ENCODE peak calls at places on chromosomes 2 and 18, in six cellular contexts. T, O, I, R, Y and Z are unnamed samples.

GRCh38 chr2:44848026-44848425 is 93.5 kb upstream of the SIX3 start:
- DNase-seq in R (no peak), O (no peak), Y (no peak), T (no peak), I (no peak), Z (no peak)

GRCh38 chr18:48629730-48630324 is 91.0 kb downstream of the CTIF start:
- DNase-seq in R (peak; percentile 98), I (peak; percentile 98), T (no peak), Y (no peak), O (peak; percentile 95), Z (no peak)

GRCh38 chr2:239920616-239921365 is 104.4 kb downstream of the NDUFA10 start:
- DNase-seq in O (no peak), R (no peak), T (peak; percentile 57), Y (no peak), I (no peak), Z (no peak)

GRCh38 chr18:49531678-49532153 is 30.1 kb upstream of the LIPG start:
- DNase-seq in T (no peak), Y (no peak), R (no peak), I (no peak), O (peak; percentile 74), Z (no peak)

GRCh38 chr18:2218101-2218500 is 353.2 kb downstream of the METTL4 start:
- DNase-seq in Y (no peak), O (no peak), I (no peak), T (no peak), R (no peak), Z (no peak)

GRCh38 chr2:67234443-67234842 is 162.7 kb upstream of the ETAA1 start:
- DNase-seq in I (peak; percentile 37), O (peak; percentile 76), Y (no peak), T (no peak), R (no peak), Z (no peak)

GRCh38 chr2:101486258-101486701 is 11.4 kb upstream of the RFX8 start:
- DNase-seq in I (no peak), Y (no peak), O (no peak), R (no peak), T (no peak), Z (no peak)

GRCh38 chr18:48599391-48599790 is 60.6 kb downstream of the CTIF start:
- DNase-seq in I (no peak), R (no peak), T (no peak), Y (no peak), O (peak; percentile 24), Z (no peak)

GRCh38 chr2:203252851-203253250 is 14.0 kb downstream of the CYP20A1 start:
- DNase-seq in O (no peak), R (no peak), Y (no peak), I (no peak), T (no peak), Z (no peak)

GRCh38 chr18:63078471-63078870 is 241.1 kb downstream of the BCL2 start:
- DNase-seq in I (no peak), R (no peak), T (no peak), Y (no peak), O (no peak), Z (no peak)

GRCh38 chr2:150167711-150168110 is 319.8 kb downstream of the RND3 start:
- DNase-seq in R (no peak), O (peak; percentile 63), Y (no peak), I (peak; percentile 47), T (no peak), Z (no peak)

GRCh38 chr2:234805826-234806225 is 146.0 kb upstream of the SH3BP4 start:
- DNase-seq in R (no peak), Y (no peak), I (no peak), T (no peak), O (no peak), Z (no peak)

GRCh38 chr2:98483257-98483861 is 38.7 kb downstream of the INPP4A start:
- DNase-seq in O (no peak), Y (no peak), T (no peak), R (no peak), I (no peak), Z (no peak)

GRCh38 chr2:189144700-189145211 is 34.8 kb downstream of the COL5A2 start:
- DNase-seq in R (no peak), T (no peak), I (peak; percentile 64), O (peak; percentile 61), Y (no peak), Z (no peak)

GRCh38 chr18:57220485-57220884 is 73.6 kb downstream of the BOD1L2 start:
- DNase-seq in R (no peak), T (no peak), Y (no peak), O (no peak), I (no peak), Z (no peak)

GRCh38 chr2:44934962-44935853 is 6.3 kb upstream of the SIX3 start:
- DNase-seq in Y (no peak), R (no peak), T (no peak), O (no peak), I (no peak), Z (no peak)

GRCh38 chr2:68000170-68000825 is 62.5 kb downstream of the C1D start:
- DNase-seq in Y (no peak), I (no peak), R (no peak), T (no peak), O (peak; percentile 14), Z (no peak)

GRCh38 chr2:124836415-124836814 is 811.3 kb downstream of the CNTNAP5 start:
- DNase-seq in T (no peak), R (no peak), I (peak; percentile 52), Y (no peak), O (peak; percentile 73), Z (no peak)

GRCh38 chr18:62186656-62187542 is at the start of the genes PIGN and RELCH:
- DNase-seq in I (peak; percentile 94), O (peak; percentile 99), Y (peak; percentile 85), T (peak; percentile 97), R (peak; percentile 85), Z (peak; percentile 93)

GRCh38 chr2:67240507-67240906 is 156.6 kb upstream of the ETAA1 start:
- DNase-seq in O (peak; percentile 76), I (no peak), Y (no peak), T (no peak), R (no peak), Z (no peak)

GRCh38 chr2:24021122-24021998 is 11.5 kb downstream of the MFSD2B start:
- DNase-seq in I (no peak), O (no peak), T (peak; percentile 27), R (no peak), Y (no peak), Z (no peak)

GRCh38 chr18:12862467-12862866 is 21.6 kb downstream of the PTPN2 start:
- DNase-seq in O (no peak), I (no peak), T (no peak), R (no peak), Y (no peak), Z (no peak)

GRCh38 chr2:157439792-157440186 is 4.1 kb downstream of the CYTIP start:
- DNase-seq in O (no peak), I (no peak), R (no peak), T (no peak), Y (no peak), Z (no peak)

GRCh38 chr2:42928692-42929576 is 136.6 kb upstream of the HAAO start:
- DNase-seq in T (no peak), Y (no peak), I (no peak), O (peak; percentile 61), R (no peak), Z (no peak)

GRCh38 chr18:24055009-24055804 is 40.7 kb downstream of the TTC39C start:
- DNase-seq in T (no peak), R (no peak), I (no peak), O (no peak), Y (no peak), Z (no peak)

GRCh38 chr2:182550234-182550633 is 123.4 kb upstream of the PDE1A start:
- DNase-seq in O (no peak), Y (no peak), R (no peak), T (no peak), I (no peak), Z (no peak)

GRCh38 chr2:232528746-232529445 is 2.9 kb downstream of the CHRND start:
- DNase-seq in R (no peak), O (no peak), T (peak; percentile 44), Y (no peak), I (no peak), Z (no peak)

DNA sequence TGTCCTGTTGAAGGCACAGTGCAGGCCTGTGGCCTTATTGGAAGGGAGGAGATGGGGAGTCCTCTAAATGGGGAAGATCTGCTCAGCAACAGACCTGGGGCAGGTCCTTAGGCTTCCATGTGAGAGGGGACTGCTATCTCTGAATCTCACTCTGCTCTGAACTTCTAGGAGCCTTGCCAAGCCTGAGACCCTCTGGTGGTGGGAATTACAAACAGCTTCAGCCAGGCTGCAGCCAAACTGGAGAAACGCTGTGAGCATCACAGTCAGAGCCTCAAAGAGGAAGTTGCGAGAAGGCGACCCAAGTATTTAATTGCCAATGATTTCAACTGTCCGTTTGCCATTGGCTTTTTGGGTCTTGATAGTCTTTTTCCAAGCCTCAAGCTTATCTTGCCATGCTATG is 66.8 kb upstream of the MC2R start:
- DNase-seq in T (peak; percentile 52), I (no peak), R (no peak), Y (no peak), O (no peak), Z (no peak)
- TF ChIP-seq CTCF in T (peak; percentile 39), I (no peak), R (no peak), Y (no peak), O (no peak), Z (peak; percentile 48)

GRCh38 chr18:39841133-39842041 is 2113.6 kb upstream of the PIK3C3 start:
- DNase-seq in T (no peak), I (peak; percentile 8), R (no peak), Y (no peak), O (peak; percentile 69), Z (peak; percentile 20)
- TF ChIP-seq CTCF in T (no peak), I (peak; percentile 62), R (peak; percentile 65), Y (no peak), O (peak; percentile 55), Z (peak; percentile 46)

GRCh38 chr2:178677599-178677998 is 129.6 kb downstream of the TTN start:
- DNase-seq in T (no peak), I (no peak), O (no peak), Y (no peak), R (no peak), Z (no peak)

GRCh38 chr2:178679891-178680290 is 127.3 kb downstream of the TTN start:
- DNase-seq in O (no peak), Y (no peak), R (no peak), T (no peak), I (no peak), Z (no peak)

GRCh38 chr2:178676046-178676445 is 131.2 kb downstream of the TTN start:
- DNase-seq in O (no peak), I (no peak), R (no peak), T (no peak), Y (no peak), Z (no peak)

GRCh38 chr2:178674122-178674521 is 133.1 kb downstream of the TTN start:
- DNase-seq in R (no peak), O (no peak), Y (no peak), T (no peak), I (no peak), Z (no peak)
- TF ChIP-seq CTCF in R (no peak), O (no peak), Y (no peak), T (peak; percentile 12), I (no peak), Z (no peak)

GRCh38 chr18:60668583-60668982 is 296.0 kb upstream of the MC4R start:
- DNase-seq in R (no peak), O (no peak), T (no peak), Y (no peak), I (no peak), Z (no peak)
- TF ChIP-seq CTCF in R (no peak), O (no peak), T (peak; percentile 20), Y (no peak), I (peak; percentile 6), Z (no peak)

GRCh38 chr2:238433300-238433915 is 6.7 kb downstream of the ASB1 start:
- DNase-seq in R (no peak), Y (no peak), O (no peak), T (no peak), I (no peak), Z (no peak)
- TF ChIP-seq CTCF in R (no peak), Y (no peak), O (no peak), T (peak; percentile 24), I (no peak), Z (no peak)